ENCODE peak calls at places on chromosomes 2 and 18, in eight cellular contexts. E is spleen; K is CD4-positive, alpha-beta memory T cell; J is tibial nerve; M is breast epithelium; H is AG04450; P is MM.1S; F is heart right ventricle. D is an unnamed sample.

GRCh38 chr18:55275042-55275897 is 312.7 kb downstream of the TCF4 start:
- DNase-seq in E (no peak), K (no peak), J (peak; percentile 25), M (no peak), H (peak; percentile 18), P (peak; percentile 28), F (no peak), D (peak; percentile 15)

GRCh38 chr2:240200230-240201051 is 60.0 kb upstream of the OTOS start:
- DNase-seq in E (peak; percentile 75), K (no peak), J (no peak), M (no peak), H (no peak), P (peak; percentile 26), F (no peak), D (no peak)

GRCh38 chr2:240812721-240813120 is 7.3 kb downstream of the KIF1A start:
- DNase-seq in E (peak; percentile 51), K (no peak), J (no peak), M (no peak), H (no peak), P (no peak), F (no peak), D (no peak)

GRCh38 chr18:63264871-63265270 is 54.7 kb downstream of the BCL2 start:
- DNase-seq in E (no peak), K (no peak), J (no peak), M (no peak), H (no peak), P (no peak), F (no peak), D (no peak)

GRCh38 chr2:200330351-200331120 is 24.0 kb downstream of the SPATS2L start:
- DNase-seq in E (no peak), K (no peak), J (no peak), M (no peak), H (no peak), P (no peak), F (no peak), D (no peak)

GRCh38 chr2:41922177-41922576 is 125.6 kb upstream of the PKDCC start:
- DNase-seq in E (no peak), K (no peak), J (peak; percentile 57), M (no peak), H (no peak), P (no peak), F (no peak), D (peak; percentile 24)

GRCh38 chr2:197453914-197454398 is 604 bp downstream of the COQ10B start:
- DNase-seq in E (no peak), K (no peak), J (peak; percentile 64), M (peak; percentile 64), H (peak; percentile 85), P (peak; percentile 17), F (no peak), D (no peak)

GRCh38 chr18:49757513-49758262 is 55.6 kb downstream of the ACAA2 start:
- DNase-seq in E (no peak), K (no peak), J (no peak), M (no peak), H (no peak), P (no peak), F (no peak), D (no peak)

GRCh38 chr2:233764264-233764663 is 4.2 kb downstream of the UGT1A1 start:
- DNase-seq in E (no peak), K (no peak), J (no peak), M (no peak), H (peak; percentile 42), P (no peak), F (no peak), D (no peak)

GRCh38 chr2:219388845-219389156 is 1.1 kb upstream of the DNPEP start:
- DNase-seq in E (no peak), K (no peak), J (no peak), M (no peak), H (no peak), P (no peak), F (no peak), D (no peak)

GRCh38 chr18:44036500-44036899 is 644.2 kb upstream of the SETBP1 start:
- DNase-seq in E (no peak), K (no peak), J (peak; percentile 8), M (no peak), H (no peak), P (no peak), F (peak; percentile 30), D (no peak)

GRCh38 chr2:207122914-207123744 is 42.6 kb downstream of the KLF7 start:
- DNase-seq in E (no peak), K (no peak), J (no peak), M (no peak), H (no peak), P (no peak), F (no peak), D (no peak)

GRCh38 chr2:64342195-64343099 is 111.5 kb upstream of the LGALSL start:
- DNase-seq in E (no peak), K (no peak), J (no peak), M (no peak), H (no peak), P (no peak), F (no peak), D (no peak)

GRCh38 chr2:26645792-26646191 is 4.6 kb upstream of the CIB4 start:
- DNase-seq in E (peak; percentile 29), K (no peak), J (no peak), M (no peak), H (no peak), P (no peak), F (no peak), D (no peak)

GRCh38 chr2:85697096-85697495 is 2.9 kb downstream of the GNLY start:
- DNase-seq in E (no peak), K (no peak), J (no peak), M (no peak), H (no peak), P (no peak), F (no peak), D (no peak)

GRCh38 chr2:47645246-47645645 is 137.7 kb upstream of the MSH6 start:
- DNase-seq in E (no peak), K (no peak), J (no peak), M (no peak), H (no peak), P (no peak), F (no peak), D (no peak)

GRCh38 chr2:212294816-212295215 is 243.8 kb downstream of the ERBB4 start:
- DNase-seq in E (no peak), K (no peak), J (no peak), M (no peak), H (no peak), P (no peak), F (no peak), D (no peak)

GRCh38 chr2:238313289-238313990 is 6.9 kb upstream of the TRAF3IP1 start:
- DNase-seq in E (no peak), K (no peak), J (no peak), M (no peak), H (no peak), P (no peak), F (no peak), D (no peak)

GRCh38 chr18:29226201-29226600 is 1049.3 kb upstream of the CDH2 start:
- DNase-seq in E (no peak), K (no peak), J (no peak), M (no peak), H (no peak), P (no peak), F (no peak), D (no peak)

DNA sequence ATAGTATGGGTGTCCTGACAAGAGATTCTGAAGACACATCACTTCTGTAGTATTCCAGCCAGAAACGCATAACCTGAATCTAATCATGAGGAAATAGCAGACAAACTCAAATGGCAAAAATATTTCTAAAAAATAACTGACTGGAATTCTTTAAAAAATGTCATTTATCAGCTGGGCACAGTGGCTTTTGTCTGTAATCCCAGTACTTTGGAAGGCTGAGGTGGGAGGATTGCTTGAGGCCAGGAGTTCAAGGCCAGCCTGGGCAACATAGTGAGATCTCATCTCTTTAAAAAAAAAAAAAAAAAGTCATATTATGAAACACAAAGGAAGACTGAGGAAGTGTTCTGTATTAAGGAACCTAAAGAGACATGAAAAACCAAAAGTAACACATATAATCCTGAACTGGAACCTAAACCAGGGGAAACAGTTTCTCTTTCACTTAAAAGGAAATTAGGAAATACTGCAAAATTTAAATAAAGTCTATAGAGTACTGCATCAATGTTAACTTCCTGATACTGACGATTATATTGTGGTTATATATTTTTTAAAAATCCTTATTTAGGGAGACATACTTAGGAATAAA is 29.9 kb downstream of the SESTD1 start:
- DNase-seq in E (no peak), K (no peak), J (no peak), M (no peak), H (no peak), P (no peak), F (no peak), D (no peak)
- H3K27ac ChIP-seq in E (peak overlapping the region; percentile 48), K (no peak overlapping the region), J (no peak overlapping the region), M (no peak overlapping the region), H (no peak overlapping the region), P (no peak overlapping the region), F (no peak overlapping the region), D (no peak overlapping the region)

DNA sequence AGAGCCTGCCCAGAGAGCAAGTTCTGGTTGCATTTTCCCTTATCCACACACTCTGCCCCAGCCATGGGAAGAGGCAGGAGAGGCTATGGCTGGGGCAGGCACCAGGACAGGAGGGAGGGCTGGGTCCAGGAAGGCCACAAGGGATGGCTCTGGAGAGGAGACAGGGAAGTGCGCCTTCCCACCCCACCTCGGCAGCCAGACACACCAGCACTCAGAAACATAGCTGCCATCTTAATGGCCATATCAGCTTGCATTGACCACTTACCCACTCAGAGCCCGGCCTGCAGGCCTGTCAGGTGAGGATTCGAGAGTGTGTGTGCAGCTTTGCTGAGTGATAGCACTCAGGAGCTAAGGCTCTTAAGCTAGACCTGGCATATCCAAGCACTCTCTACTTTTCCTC is 148.1 kb downstream of the TNS1 start:
- DNase-seq in E (peak; percentile 47), K (no peak), J (no peak), M (no peak), H (no peak), P (no peak), F (no peak), D (no peak)
- H3K27ac ChIP-seq in E (no peak overlapping the region), K (no peak overlapping the region), J (no peak overlapping the region), M (no peak overlapping the region), H (no peak overlapping the region), P (no peak overlapping the region), F (peak overlapping the region; percentile 53), D (no peak overlapping the region)

GRCh38 chr2:74454654-74455511 is at the start of gene INO80B:
- DNase-seq in E (peak; percentile 97), K (peak; percentile 99), J (peak; percentile 94), M (peak; percentile 95), H (peak; percentile 97), P (peak; percentile 97), F (peak; percentile 91), D (peak; percentile 94)
- H3K27ac ChIP-seq in E (peak within 1 kb of the TSS; percentile 79), K (peak within 1 kb of the TSS; percentile 100), J (peak within 1 kb of the TSS; percentile 73), M (peak within 1 kb of the TSS; percentile 98), H (no peak within 1 kb of the TSS), P (peak within 1 kb of the TSS; percentile 1), F (peak within 1 kb of the TSS; percentile 30), D (peak within 1 kb of the TSS; percentile 60)

DNA sequence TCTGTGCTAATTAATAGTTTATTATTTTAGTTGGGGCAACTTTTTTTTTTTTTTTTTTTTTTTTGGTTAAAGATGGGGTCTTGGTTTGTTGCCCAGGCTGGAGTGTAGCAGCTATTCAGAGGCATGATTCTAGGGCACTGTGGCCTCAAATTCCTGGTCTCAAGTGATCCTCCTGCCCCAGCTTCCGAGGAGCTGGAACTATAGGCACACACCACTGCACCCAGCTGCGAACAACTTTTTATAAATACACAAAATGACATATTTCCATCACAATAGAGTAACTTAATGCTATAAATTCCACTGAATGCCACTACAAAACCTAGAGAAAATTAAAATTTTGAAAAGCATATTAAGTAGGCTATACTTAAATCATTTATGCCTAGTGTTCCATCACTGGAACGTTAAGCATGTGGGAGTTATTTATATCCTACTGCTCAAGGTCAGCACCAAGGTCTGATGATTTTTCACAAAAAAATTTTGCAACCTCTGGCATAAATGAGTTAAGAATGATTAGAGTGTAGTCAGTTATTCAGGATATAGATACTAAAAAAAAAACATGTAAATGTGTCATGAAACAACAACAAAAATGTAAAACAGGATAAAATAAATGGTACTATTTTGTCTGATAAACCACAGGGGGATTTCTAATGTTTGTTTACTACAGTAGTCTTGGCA is 46.8 kb downstream of the GFPT1 start:
- DNase-seq in E (no peak), K (no peak), J (no peak), M (no peak), H (no peak), P (no peak), F (no peak), D (no peak)
- H3K27ac ChIP-seq in E (peak overlapping the region; percentile 20), K (no peak overlapping the region), J (no peak overlapping the region), M (no peak overlapping the region), H (no peak overlapping the region), P (no peak overlapping the region), F (no peak overlapping the region), D (no peak overlapping the region)

D was measured in substantia nigra.